ENCODE peak calls at places on chromosomes 12 and 14, in eight cellular contexts. R is fibroblast of lung; X is OCI-LY7; E is right atrium auricular region; H is heart right ventricle; Z is HepG2; F is heart left ventricle; O is CD8-positive, alpha-beta T cell. U is an unnamed sample.

GRCh38 chr12:16849473-16849872 is 243.5 kb upstream of the LMO3 start:
- DNase-seq in X (no peak), H (no peak), R (no peak), F (no peak), E (no peak), Z (no peak), O (no peak), U (no peak)

GRCh38 chr14:99271951-99272668 is at the start of gene BCL11B:
- DNase-seq in E (no peak), H (peak; percentile 46), Z (peak; percentile 84), X (peak; percentile 10), O (peak; percentile 74), R (peak; percentile 82), F (peak; percentile 74), U (peak; percentile 51)

GRCh38 chr12:52971701-52972329 is 22.9 kb downstream of the KRT18 start:
- DNase-seq in H (no peak), X (no peak), O (no peak), Z (peak; percentile 49), R (peak; percentile 44), E (no peak), F (no peak), U (peak; percentile 94)

GRCh38 chr14:35146711-35147149 is 24.4 kb downstream of the PRORP start:
- DNase-seq in H (no peak), F (no peak), X (no peak), Z (peak; percentile 72), R (no peak), O (no peak), E (no peak), U (no peak)

GRCh38 chr12:130026608-130027176 is 122.9 kb upstream of the TMEM132D start:
- DNase-seq in E (no peak), O (no peak), F (no peak), X (peak; percentile 47), Z (peak; percentile 21), R (no peak), H (no peak), U (no peak)

GRCh38 chr14:105384605-105385321 is 13.6 kb upstream of the TEX22 start:
- DNase-seq in Z (no peak), R (no peak), E (no peak), X (no peak), F (peak; percentile 40), H (no peak), O (no peak), U (peak; percentile 26)

GRCh38 chr12:70309348-70309747 is 56.7 kb upstream of the KCNMB4 start:
- DNase-seq in F (no peak), X (no peak), Z (no peak), R (no peak), H (no peak), E (no peak), O (no peak), U (no peak)

GRCh38 chr12:95412826-95413311 is 61.1 kb upstream of the METAP2 start:
- DNase-seq in Z (no peak), X (no peak), O (no peak), F (no peak), E (no peak), R (peak; percentile 99), H (no peak), U (no peak)

GRCh38 chr12:58298793-58299192 is 357.4 kb downstream of the ATP23 start:
- DNase-seq in H (no peak), X (no peak), E (no peak), F (no peak), R (no peak), Z (no peak), O (no peak), U (no peak)

GRCh38 chr12:79155703-79156102 is 291.1 kb downstream of the SYT1 start:
- DNase-seq in O (no peak), H (no peak), E (no peak), F (no peak), Z (no peak), R (peak; percentile 59), X (no peak), U (no peak)

GRCh38 chr14:22979748-22980392 is 2.5 kb downstream of the AJUBA start:
- DNase-seq in X (no peak), O (no peak), Z (peak; percentile 49), E (no peak), H (no peak), F (no peak), R (no peak), U (no peak)

GRCh38 chr14:22978873-22979671 is 3.3 kb downstream of the AJUBA start:
- DNase-seq in R (no peak), X (no peak), O (no peak), Z (no peak), F (no peak), E (no peak), H (no peak), U (peak; percentile 26)

GRCh38 chr14:22977434-22977683 is 5.0 kb downstream of the AJUBA start:
- DNase-seq in F (no peak), E (no peak), R (no peak), Z (no peak), H (no peak), O (no peak), X (no peak), U (no peak)

GRCh38 chr14:22977684-22978486 is 4.5 kb downstream of the AJUBA start:
- DNase-seq in E (no peak), R (peak; percentile 68), X (no peak), F (no peak), Z (peak; percentile 100), O (no peak), H (peak; percentile 44), U (peak; percentile 98)

DNA sequence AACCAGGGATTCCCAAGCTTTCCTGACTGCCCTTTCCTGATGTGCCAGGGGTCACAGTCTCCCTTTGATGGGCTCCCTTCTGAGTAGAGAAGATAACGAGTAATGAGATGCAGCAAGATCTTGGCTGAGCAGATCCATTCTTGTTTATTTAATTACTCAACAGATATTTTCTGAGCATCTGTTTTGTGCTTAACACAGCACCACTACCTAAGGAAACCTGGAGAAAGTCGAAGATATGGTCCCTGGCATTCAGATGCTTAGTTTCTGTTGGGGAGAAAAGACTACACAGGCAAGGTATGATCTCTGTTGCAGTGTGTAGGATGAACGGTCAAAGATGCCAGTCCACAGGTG is 3.9 kb downstream of the AJUBA start:
- DNase-seq in H (no peak), X (no peak), E (no peak), Z (no peak), F (no peak), R (no peak), O (no peak), U (no peak)
- TF ChIP-seq CTCF in H (no peak), X (no peak), E (no peak), Z (no peak), F (no peak), R (no peak), O (no peak), U (no peak)

GRCh38 chr14:50828738-50829471 is 2.1 kb downstream of the NIN start:
- DNase-seq in E (no peak), O (no peak), Z (no peak), F (no peak), H (no peak), X (no peak), R (no peak), U (no peak)
- H3K4me3 ChIP-seq in E (peak overlapping the region; percentile 90), O (peak overlapping the region; percentile 79), Z (peak overlapping the region; percentile 86), F (no peak overlapping the region), H (peak overlapping the region; percentile 91), X (peak overlapping the region; percentile 71), R (no peak overlapping the region), U (no peak overlapping the region)

GRCh38 chr14:64728856-64729255 is 24.6 kb downstream of the PLEKHG3 start:
- DNase-seq in E (no peak), Z (no peak), F (no peak), H (no peak), X (no peak), O (no peak), R (no peak), U (no peak)

GRCh38 chr14:64725879-64726584 is 21.8 kb downstream of the PLEKHG3 start:
- DNase-seq in H (no peak), O (no peak), Z (no peak), X (no peak), E (no peak), R (no peak), F (no peak), U (no peak)

GRCh38 chr14:64728106-64728505 is 23.9 kb downstream of the PLEKHG3 start:
- DNase-seq in R (no peak), Z (no peak), X (no peak), E (no peak), F (no peak), O (no peak), H (no peak), U (no peak)

GRCh38 chr14:64726585-64726890 is 22.3 kb downstream of the PLEKHG3 start:
- DNase-seq in F (no peak), X (no peak), Z (no peak), R (no peak), H (no peak), E (no peak), O (no peak), U (peak; percentile 86)

DNA sequence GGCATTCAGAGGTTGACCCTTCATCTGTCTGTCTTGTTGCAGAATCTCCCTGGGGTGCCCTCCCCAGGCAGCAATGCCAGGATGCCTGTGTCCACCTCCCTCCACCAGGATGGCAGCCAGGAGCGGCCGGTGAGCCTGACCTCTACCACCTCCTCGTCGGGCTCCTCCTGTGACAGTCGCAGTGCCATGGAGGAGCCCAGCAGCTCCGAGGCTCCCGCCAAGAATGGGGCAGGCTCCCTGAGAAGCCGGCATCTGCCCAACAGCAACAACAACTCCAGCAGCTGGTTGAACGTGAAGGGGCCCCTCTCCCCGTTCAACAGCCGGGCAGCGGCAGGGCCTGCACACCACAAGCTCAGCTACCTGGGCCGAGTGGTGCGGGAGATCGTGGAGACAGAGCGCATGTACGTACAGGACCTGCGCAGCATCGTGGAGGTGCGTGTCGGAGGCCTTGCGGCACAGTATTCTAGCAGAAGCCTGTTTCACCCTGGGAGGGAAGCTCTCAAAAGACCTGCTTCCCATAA is 23.4 kb downstream of the PLEKHG3 start:
- DNase-seq in X (no peak), E (no peak), Z (no peak), R (no peak), O (no peak), H (no peak), F (no peak), U (no peak)
- H3K9me3 ChIP-seq in X (no peaks in the 10 kb centered on the region), E (no peaks in the 10 kb centered on the region), Z (no peaks in the 10 kb centered on the region), R (no peaks in the 10 kb centered on the region), O (no peaks in the 10 kb centered on the region), H (no peaks in the 10 kb centered on the region), F (no peaks in the 10 kb centered on the region), U (no peaks in the 10 kb centered on the region)

DNA sequence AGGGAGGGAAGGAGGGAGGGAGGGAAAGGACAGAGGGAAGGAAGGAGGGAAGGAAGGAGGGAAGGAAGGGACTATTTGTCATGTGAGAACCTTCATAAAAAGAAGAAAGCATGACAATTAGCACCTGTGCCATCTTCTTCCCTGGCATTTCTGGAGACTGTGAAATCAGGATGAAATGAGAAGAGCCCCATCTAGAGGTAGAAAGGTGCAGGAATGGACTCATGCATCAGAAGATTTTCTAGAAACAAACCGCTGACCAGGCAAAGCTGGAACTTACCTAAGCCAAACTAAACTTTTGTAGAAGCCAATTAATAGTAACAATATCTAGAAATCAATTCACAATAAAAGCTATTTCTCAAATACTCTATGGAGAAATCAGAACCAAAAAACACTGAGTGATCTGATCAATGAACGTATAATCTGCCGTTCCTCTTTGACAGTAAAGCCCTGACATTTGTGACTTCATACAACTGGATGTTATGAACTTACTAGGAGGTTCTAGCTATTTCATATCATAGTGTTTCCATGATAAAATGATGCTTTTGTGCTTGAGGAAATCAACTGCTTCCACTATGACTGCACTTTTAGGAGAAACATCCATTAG is 24.4 kb upstream of the CRACR2A start:
- DNase-seq in O (no peak), H (no peak), R (peak; percentile 60), X (peak; percentile 50), E (no peak), F (no peak), Z (peak; percentile 30), U (peak; percentile 59)
- TF ChIP-seq CTCF in O (peak; percentile 71), H (peak; percentile 77), R (peak; percentile 86), X (peak; percentile 85), E (peak; percentile 76), F (peak; percentile 69), Z (peak; percentile 74), U (peak; percentile 82)

GRCh38 chr14:106507354-106507753 is 981.0 kb downstream of the TMEM121 start:
- DNase-seq in X (no peak), H (no peak), Z (no peak), O (no peak), F (no peak), E (no peak), R (no peak), U (no peak)
- H3K4me3 ChIP-seq in X (no peak overlapping the region), H (no peak overlapping the region), Z (no peak overlapping the region), O (peak overlapping the region; percentile 43), F (no peak overlapping the region), E (no peak overlapping the region), R (no peak overlapping the region), U (no peak overlapping the region)